ENCODE peak calls at places on chromosomes 1 and 21, in six cellular contexts. One of them, this sample, is unnamed.

GRCh38 chr1:201849372-201850052 is 20.6 kb downstream of the IPO9 start:
- DNase-seq in K562: no peak
- DNase-seq in GM12878: no peak
- DNase-seq in SK-N-SH: no peak
- DNase-seq in H1: no peak
- DNase-seq in HepG2: no peak
- DNase-seq in this sample: no peak

GRCh38 chr1:85734961-85735360 is 26.7 kb upstream of the ZNHIT6 start:
- DNase-seq in SK-N-SH: no peak
- DNase-seq in HepG2: no peak
- DNase-seq in GM12878: no peak
- DNase-seq in H1: no peak
- DNase-seq in K562: no peak
- DNase-seq in this sample: no peak

GRCh38 chr1:219806642-219807041 is 121.7 kb downstream of the SLC30A10 start:
- DNase-seq in K562: no peak
- DNase-seq in SK-N-SH: no peak
- DNase-seq in HepG2: no peak
- DNase-seq in GM12878: no peak
- DNase-seq in H1: no peak
- DNase-seq in this sample: no peak

GRCh38 chr1:216416488-216416887 is 6.8 kb downstream of the USH2A start:
- DNase-seq in SK-N-SH: no peak
- DNase-seq in HepG2: no peak
- DNase-seq in GM12878: no peak
- DNase-seq in K562: no peak
- DNase-seq in H1: no peak
- DNase-seq in this sample: no peak

GRCh38 chr1:77406661-77407060 is 124.8 kb downstream of the AK5 start:
- DNase-seq in H1: no peak
- DNase-seq in K562: no peak
- DNase-seq in GM12878: no peak
- DNase-seq in HepG2: no peak
- DNase-seq in SK-N-SH: peak
- DNase-seq in this sample: no peak

GRCh38 chr1:113519561-113519960 is 129.2 kb downstream of the MAGI3 start:
- DNase-seq in K562: no peak
- DNase-seq in SK-N-SH: no peak
- DNase-seq in H1: no peak
- DNase-seq in HepG2: peak
- DNase-seq in GM12878: no peak
- DNase-seq in this sample: no peak

GRCh38 chr1:180482425-180483275 is 19.7 kb downstream of the ACBD6 start:
- DNase-seq in H1: no peak
- DNase-seq in GM12878: no peak
- DNase-seq in SK-N-SH: peak
- DNase-seq in HepG2: peak
- DNase-seq in K562: peak
- DNase-seq in this sample: peak

GRCh38 chr1:40664167-40664537 is 1.3 kb downstream of the RIMS3 start:
- DNase-seq in K562: no peak
- DNase-seq in GM12878: no peak
- DNase-seq in H1: no peak
- DNase-seq in HepG2: no peak
- DNase-seq in SK-N-SH: peak
- DNase-seq in this sample: no peak

GRCh38 chr1:61477301-61477700 is 247.6 kb downstream of the TM2D1 start:
- DNase-seq in K562: no peak
- DNase-seq in GM12878: no peak
- DNase-seq in SK-N-SH: no peak
- DNase-seq in HepG2: no peak
- DNase-seq in H1: no peak
- DNase-seq in this sample: no peak

GRCh38 chr1:60255565-60255964 is 182.0 kb upstream of the C1orf87 start:
- DNase-seq in SK-N-SH: no peak
- DNase-seq in HepG2: peak
- DNase-seq in GM12878: no peak
- DNase-seq in H1: no peak
- DNase-seq in K562: no peak
- DNase-seq in this sample: no peak

GRCh38 chr1:200129480-200129879 is 102.0 kb downstream of the NR5A2 start:
- DNase-seq in SK-N-SH: no peak
- DNase-seq in H1: no peak
- DNase-seq in HepG2: no peak
- DNase-seq in K562: no peak
- DNase-seq in GM12878: no peak
- DNase-seq in this sample: no peak

GRCh38 chr1:240539700-240540414 is 72.1 kb downstream of the GREM2 start:
- DNase-seq in H1: no peak
- DNase-seq in GM12878: no peak
- DNase-seq in SK-N-SH: no peak
- DNase-seq in K562: no peak
- DNase-seq in HepG2: no peak
- DNase-seq in this sample: no peak

GRCh38 chr1:71834570-71835441 is 447.5 kb downstream of the NEGR1 start:
- DNase-seq in GM12878: no peak
- DNase-seq in HepG2: no peak
- DNase-seq in H1: no peak
- DNase-seq in SK-N-SH: no peak
- DNase-seq in K562: peak
- DNase-seq in this sample: no peak

GRCh38 chr1:62335656-62336055 is 16.4 kb upstream of the KANK4 start:
- DNase-seq in K562: no peak
- DNase-seq in SK-N-SH: no peak
- DNase-seq in HepG2: no peak
- DNase-seq in GM12878: no peak
- DNase-seq in H1: no peak
- DNase-seq in this sample: no peak

GRCh38 chr1:108962681-108963051 is 618 bp downstream of the CLCC1 start:
- DNase-seq in HepG2: peak
- DNase-seq in K562: peak
- DNase-seq in H1: no peak
- DNase-seq in SK-N-SH: no peak
- DNase-seq in GM12878: no peak
- DNase-seq in this sample: peak

GRCh38 chr1:115641762-115642167 is at the start of gene VANGL1:
- DNase-seq in HepG2: peak
- DNase-seq in K562: peak
- DNase-seq in GM12878: no peak
- DNase-seq in H1: no peak
- DNase-seq in SK-N-SH: peak
- DNase-seq in this sample: peak

GRCh38 chr1:60461889-60462595 is 388.5 kb upstream of the C1orf87 start:
- DNase-seq in HepG2: no peak
- DNase-seq in H1: no peak
- DNase-seq in K562: no peak
- DNase-seq in SK-N-SH: no peak
- DNase-seq in GM12878: no peak
- DNase-seq in this sample: no peak

GRCh38 chr21:26115346-26115745 is 55.2 kb downstream of the APP start:
- DNase-seq in GM12878: no peak
- DNase-seq in K562: no peak
- DNase-seq in SK-N-SH: peak
- DNase-seq in HepG2: no peak
- DNase-seq in H1: no peak
- DNase-seq in this sample: no peak

GRCh38 chr1:205630241-205630640 is 1.6 kb downstream of the ELK4 start:
- DNase-seq in GM12878: no peak
- DNase-seq in H1: no peak
- DNase-seq in SK-N-SH: no peak
- DNase-seq in HepG2: no peak
- DNase-seq in K562: no peak
- DNase-seq in this sample: no peak

GRCh38 chr1:7290971-7291970 is 479.8 kb upstream of the VAMP3 start:
- DNase-seq in SK-N-SH: peak
- DNase-seq in H1: no peak
- DNase-seq in HepG2: no peak
- DNase-seq in K562: no peak
- DNase-seq in GM12878: no peak
- DNase-seq in this sample: peak

GRCh38 chr1:35320937-35321336 is 52.4 kb downstream of the ZMYM4 start:
- DNase-seq in H1: no peak
- DNase-seq in HepG2: no peak
- DNase-seq in SK-N-SH: no peak
- DNase-seq in GM12878: no peak
- DNase-seq in K562: no peak
- DNase-seq in this sample: no peak

GRCh38 chr1:35316264-35316663 is 47.8 kb downstream of the ZMYM4 start:
- DNase-seq in GM12878: no peak
- DNase-seq in SK-N-SH: no peak
- DNase-seq in HepG2: no peak
- DNase-seq in K562: no peak
- DNase-seq in H1: no peak
- DNase-seq in this sample: no peak

GRCh38 chr1:35324486-35324885 is 56.0 kb downstream of the ZMYM4 start:
- DNase-seq in H1: no peak
- DNase-seq in K562: no peak
- DNase-seq in SK-N-SH: no peak
- DNase-seq in GM12878: no peak
- DNase-seq in HepG2: no peak
- DNase-seq in this sample: peak

GRCh38 chr1:35315649-35316048 is 47.1 kb downstream of the ZMYM4 start:
- DNase-seq in HepG2: no peak
- DNase-seq in H1: no peak
- DNase-seq in GM12878: no peak
- DNase-seq in SK-N-SH: no peak
- DNase-seq in K562: no peak
- DNase-seq in this sample: no peak

DNA sequence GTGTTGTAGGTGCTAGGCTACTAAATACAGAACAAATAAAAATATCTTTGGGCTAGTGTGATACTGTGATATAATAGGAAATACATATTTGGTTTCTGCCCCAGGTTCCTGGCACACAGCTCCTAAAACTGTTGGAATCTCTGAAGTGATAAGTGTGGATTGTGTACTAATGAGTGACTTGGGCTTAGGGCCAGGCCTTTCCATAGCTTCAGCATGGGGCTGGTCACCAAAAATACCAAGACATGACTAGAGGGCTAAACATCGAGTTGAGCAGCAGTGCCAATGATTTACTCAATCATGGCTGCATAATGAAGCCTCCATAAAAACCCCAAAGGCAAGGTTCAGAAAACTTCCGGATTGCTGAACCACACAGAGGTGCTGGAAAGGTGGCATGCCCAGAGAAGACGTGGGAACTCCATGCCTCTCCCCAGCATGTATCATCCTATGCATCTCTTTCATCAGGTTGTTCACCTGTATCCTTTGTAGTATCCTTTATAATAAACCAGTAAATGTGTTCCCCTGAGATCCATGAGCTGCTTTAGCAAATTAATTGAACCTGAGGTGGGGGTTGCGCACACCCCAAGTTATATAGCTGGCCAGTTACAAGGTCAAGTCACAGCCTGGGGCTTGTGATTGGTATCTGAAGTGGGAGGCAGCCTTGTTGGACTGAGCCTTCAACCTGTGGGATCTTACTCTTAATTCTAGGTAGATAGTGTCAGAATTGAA is 51.6 kb downstream of the ZMYM4 start:
- DNase-seq in SK-N-SH: no peak
- DNase-seq in HepG2: no peak
- DNase-seq in H1: no peak
- DNase-seq in K562: no peak
- DNase-seq in GM12878: no peak
- DNase-seq in this sample: no peak
- TF ChIP-seq GABPA in SK-N-SH: no peak
- TF ChIP-seq GABPA in HepG2: no peak
- TF ChIP-seq GABPA in H1: no peak
- TF ChIP-seq GABPA in K562: no peak
- TF ChIP-seq GABPA in GM12878: no peak
- TF ChIP-seq GABPA in this sample: no peak

GRCh38 chr1:58783993-58784757 is at the start of gene JUN:
- DNase-seq in SK-N-SH: peak
- DNase-seq in GM12878: peak
- DNase-seq in H1: peak
- DNase-seq in K562: peak
- DNase-seq in HepG2: peak
- DNase-seq in this sample: peak

GRCh38 chr1:58786927-58787245 is 3.0 kb upstream of the JUN start:
- DNase-seq in H1: no peak
- DNase-seq in HepG2: no peak
- DNase-seq in GM12878: no peak
- DNase-seq in K562: no peak
- DNase-seq in SK-N-SH: no peak
- DNase-seq in this sample: no peak

GRCh38 chr1:58784758-58785423 is 1.0 kb upstream of the JUN start:
- DNase-seq in GM12878: no peak
- DNase-seq in K562: peak
- DNase-seq in H1: no peak
- DNase-seq in HepG2: peak
- DNase-seq in SK-N-SH: peak
- DNase-seq in this sample: no peak

GRCh38 chr1:58786184-58786926 is 2.5 kb upstream of the JUN start:
- DNase-seq in SK-N-SH: no peak
- DNase-seq in GM12878: no peak
- DNase-seq in HepG2: no peak
- DNase-seq in K562: no peak
- DNase-seq in H1: no peak
- DNase-seq in this sample: no peak

GRCh38 chr1:58785424-58786058 is 1.7 kb upstream of the JUN start:
- DNase-seq in H1: no peak
- DNase-seq in HepG2: peak
- DNase-seq in K562: no peak
- DNase-seq in GM12878: peak
- DNase-seq in SK-N-SH: no peak
- DNase-seq in this sample: no peak
- TF ChIP-seq CTCF in H1: no peak
- TF ChIP-seq CTCF in HepG2: no peak
- TF ChIP-seq CTCF in K562: no peak
- TF ChIP-seq CTCF in GM12878: no peak
- TF ChIP-seq CTCF in SK-N-SH: no peak
- TF ChIP-seq CTCF in this sample: no peak

GRCh38 chr21:43354016-43354420 is 72.9 kb downstream of the SIK1 start:
- DNase-seq in K562: no peak
- DNase-seq in SK-N-SH: no peak
- DNase-seq in H1: no peak
- DNase-seq in GM12878: no peak
- DNase-seq in HepG2: no peak
- DNase-seq in this sample: no peak
- TF ChIP-seq POLR2AphosphoS5 in K562: no peak
- TF ChIP-seq POLR2AphosphoS5 in SK-N-SH: no peak
- TF ChIP-seq POLR2AphosphoS5 in H1: no peak
- TF ChIP-seq POLR2AphosphoS5 in GM12878: peak
- TF ChIP-seq POLR2AphosphoS5 in HepG2: no peak
- TF ChIP-seq POLR2AphosphoS5 in this sample: no peak

GRCh38 chr1:47780469-47780995 is 216.7 kb downstream of the TRABD2B start:
- DNase-seq in SK-N-SH: no peak
- DNase-seq in K562: peak
- DNase-seq in HepG2: peak
- DNase-seq in H1: no peak
- DNase-seq in GM12878: no peak
- DNase-seq in this sample: no peak

GRCh38 chr1:47783638-47784293 is 213.4 kb downstream of the TRABD2B start:
- DNase-seq in SK-N-SH: no peak
- DNase-seq in K562: no peak
- DNase-seq in GM12878: no peak
- DNase-seq in HepG2: peak
- DNase-seq in H1: no peak
- DNase-seq in this sample: no peak

GRCh38 chr1:47782414-47783165 is 214.6 kb downstream of the TRABD2B start:
- DNase-seq in GM12878: no peak
- DNase-seq in K562: no peak
- DNase-seq in SK-N-SH: no peak
- DNase-seq in H1: no peak
- DNase-seq in HepG2: no peak
- DNase-seq in this sample: no peak

GRCh38 chr1:47779613-47780012 is 217.6 kb downstream of the TRABD2B start:
- DNase-seq in SK-N-SH: no peak
- DNase-seq in H1: no peak
- DNase-seq in GM12878: no peak
- DNase-seq in K562: no peak
- DNase-seq in HepG2: no peak
- DNase-seq in this sample: no peak

GRCh38 chr1:47781171-47781959 is 215.8 kb downstream of the TRABD2B start:
- DNase-seq in K562: no peak
- DNase-seq in HepG2: no peak
- DNase-seq in SK-N-SH: no peak
- DNase-seq in H1: no peak
- DNase-seq in GM12878: no peak
- DNase-seq in this sample: no peak
- TF ChIP-seq GABPA in K562: no peak
- TF ChIP-seq GABPA in HepG2: no peak
- TF ChIP-seq GABPA in SK-N-SH: no peak
- TF ChIP-seq GABPA in H1: no peak
- TF ChIP-seq GABPA in GM12878: no peak
- TF ChIP-seq GABPA in this sample: no peak

This sample was measured in HL-60.